ENCODE peak calls at places on chromosomes 5 and 9, in five cellular contexts. One of them, this sample, is unnamed.

GRCh38 chr9:135973276-135974219 is 12.4 kb upstream of the UBAC1 start:
- DNase-seq in tibial artery: no peak
- DNase-seq in cardiac muscle cell: peak
- DNase-seq in neural crest cell: no peak
- DNase-seq in HT1080: no peak
- DNase-seq in this sample: no peak

GRCh38 chr5:87499478-87500410 is 87.0 kb upstream of the CCNH start:
- DNase-seq in tibial artery: no peak
- DNase-seq in cardiac muscle cell: no peak
- DNase-seq in neural crest cell: no peak
- DNase-seq in HT1080: peak
- DNase-seq in this sample: peak

GRCh38 chr9:134284741-134285140 is 41.5 kb upstream of the RXRA start:
- DNase-seq in tibial artery: no peak
- DNase-seq in cardiac muscle cell: no peak
- DNase-seq in neural crest cell: no peak
- DNase-seq in HT1080: no peak
- DNase-seq in this sample: no peak

GRCh38 chr5:95347516-95348140 is 43.5 kb upstream of the FAM81B start:
- DNase-seq in tibial artery: no peak
- DNase-seq in cardiac muscle cell: no peak
- DNase-seq in neural crest cell: no peak
- DNase-seq in HT1080: no peak
- DNase-seq in this sample: no peak

GRCh38 chr9:132882616-132883015 is 3.9 kb downstream of the SPACA9 start:
- DNase-seq in tibial artery: no peak
- DNase-seq in cardiac muscle cell: no peak
- DNase-seq in neural crest cell: no peak
- DNase-seq in HT1080: no peak
- DNase-seq in this sample: no peak

GRCh38 chr5:78648359-78649219 is at the start of gene LHFPL2:
- DNase-seq in tibial artery: peak
- DNase-seq in cardiac muscle cell: peak
- DNase-seq in neural crest cell: peak
- DNase-seq in HT1080: peak
- DNase-seq in this sample: peak

GRCh38 chr5:149745-150450 is 41.4 kb upstream of the LRRC14B start:
- DNase-seq in tibial artery: no peak
- DNase-seq in cardiac muscle cell: peak
- DNase-seq in neural crest cell: no peak
- DNase-seq in HT1080: peak
- DNase-seq in this sample: no peak

GRCh38 chr9:75866273-75866871 is 24.1 kb upstream of the PCSK5 start:
- DNase-seq in tibial artery: no peak
- DNase-seq in cardiac muscle cell: peak
- DNase-seq in neural crest cell: peak
- DNase-seq in HT1080: peak
- DNase-seq in this sample: peak

GRCh38 chr9:112969730-112970129 is 42.3 kb downstream of the ZNF883 start:
- DNase-seq in tibial artery: no peak
- DNase-seq in cardiac muscle cell: no peak
- DNase-seq in neural crest cell: no peak
- DNase-seq in HT1080: no peak
- DNase-seq in this sample: no peak